ENCODE peak calls at places on chromosomes 4 and X, in ten cellular contexts. Y is COR-L47; B is activated CD4-positive, alpha-beta T cell treated with anti-CD3 and anti-CD28 coated beads, Interleukin-2, amount 50 U/mL, for 1 hour; R is endothelial cell of umbilical vein; K is OCI-LY7; H is natural killer cell; Q is stromal cell of bone marrow; E is activated naive CD4-positive, alpha-beta T cell treated with anti-CD3 and anti-CD28 coated beads for 36 hours; J is HEK293T; I is nephron progenitor cell. G is an unnamed sample.

GRCh38 chrX:154008521-154008920 is 11.2 kb downstream of the IRAK1 start:
- DNase-seq in Y (no peak), J (no peak), I (no peak), H (no peak), K (no peak), E (no peak), Q (no peak), B (no peak), R (no peak), G (no peak)

GRCh38 chrX:9586992-9587392 is 122.1 kb downstream of the TBL1X start:
- DNase-seq in B (no peak), E (no peak), Q (no peak), Y (peak), H (no peak), R (no peak), K (no peak), I (no peak), J (peak), G (no peak)

GRCh38 chr4:161208564-161208963 is 955.2 kb downstream of the FSTL5 start:
- DNase-seq in I (no peak), K (no peak), R (no peak), H (no peak), E (no peak), J (peak), B (no peak), Q (no peak), Y (peak), G (no peak)

GRCh38 chr4:114807759-114808404 is 209.3 kb downstream of the UGT8 start:
- DNase-seq in J (peak), R (peak), E (peak), H (no peak), I (peak), K (peak), Y (no peak), Q (no peak), B (peak), G (peak)

GRCh38 chr4:144501231-144501780 is 144.7 kb upstream of the HHIP start:
- DNase-seq in K (no peak), B (no peak), H (no peak), E (no peak), Q (no peak), R (no peak), I (no peak), Y (no peak), J (no peak), G (no peak)

GRCh38 chrX:23276475-23276874 is 58.2 kb upstream of the PTCHD1 start:
- DNase-seq in K (no peak), E (no peak), B (no peak), J (no peak), Q (no peak), I (no peak), H (no peak), R (no peak), Y (no peak), G (no peak)

GRCh38 chr4:32985256-32985655 is 2265.1 kb downstream of the PCDH7 start:
- DNase-seq in E (no peak), Y (no peak), B (no peak), R (no peak), J (no peak), H (no peak), I (no peak), Q (no peak), K (no peak), G (no peak)

GRCh38 chr4:161003418-161004057 is 1160.3 kb downstream of the FSTL5 start:
- DNase-seq in J (no peak), H (no peak), K (no peak), E (no peak), Q (no peak), I (no peak), R (no peak), B (no peak), Y (no peak), G (no peak)

GRCh38 chr4:89072921-89073320 is 15.9 kb upstream of the FAM13A start:
- DNase-seq in R (no peak), I (no peak), H (no peak), B (no peak), J (no peak), Y (no peak), K (no peak), E (no peak), Q (no peak), G (no peak)

GRCh38 chr4:188754372-188755002 is 615.2 kb downstream of the TRIML1 start:
- DNase-seq in I (no peak), J (no peak), Q (no peak), K (no peak), Y (no peak), B (no peak), E (no peak), H (no peak), R (no peak), G (no peak)

GRCh38 chrX:129842510-129843208 is 1.0 kb downstream of the ZDHHC9 start:
- DNase-seq in H (no peak), Y (no peak), Q (no peak), K (peak), B (no peak), I (no peak), E (peak), R (peak), J (no peak), G (peak)

GRCh38 chrX:46251755-46252154 is 293.5 kb downstream of the ZNF674 start:
- DNase-seq in I (no peak), Y (no peak), E (no peak), H (no peak), B (no peak), K (no peak), Q (no peak), R (no peak), J (no peak), G (no peak)

GRCh38 chr4:107519057-107519456 is 201.0 kb downstream of the PAPSS1 start:
- DNase-seq in Y (peak), H (no peak), I (peak), R (peak), B (no peak), K (peak), J (peak), Q (peak), E (peak), G (peak)

GRCh38 chrX:153521034-153521433 is 3.6 kb downstream of the ATP2B3 start:
- DNase-seq in H (no peak), Y (peak), I (no peak), B (no peak), J (no peak), E (no peak), R (no peak), Q (no peak), K (no peak), G (no peak)

GRCh38 chr4:27048350-27049100 is 187.9 kb downstream of the STIM2 start:
- DNase-seq in J (peak), E (no peak), I (no peak), Y (peak), K (peak), R (peak), Q (peak), B (no peak), H (no peak), G (peak)